ENCODE peak calls at places on chromosomes 13 and 19, in ten cellular contexts. One of them, this sample, is unnamed.

GRCh38 chr13:113121183-113121927 is 1.2 kb upstream of the F10 start:
- DNase-seq in K562: no peak
- DNase-seq in OCI-LY7: no peak
- DNase-seq in breast epithelium: no peak
- DNase-seq in right lobe of liver: peak; percentile 49
- DNase-seq in heart right ventricle: no peak
- DNase-seq in A549: no peak
- DNase-seq in astrocyte: no peak
- DNase-seq in uterus: no peak
- DNase-seq in body of pancreas: no peak
- DNase-seq in this sample: no peak

GRCh38 chr19:56639217-56639616 is 3.7 kb upstream of the SMIM17 start:
- DNase-seq in K562: no peak
- DNase-seq in OCI-LY7: peak; percentile 28
- DNase-seq in breast epithelium: no peak
- DNase-seq in right lobe of liver: no peak
- DNase-seq in heart right ventricle: no peak
- DNase-seq in A549: no peak
- DNase-seq in astrocyte: peak; percentile 3
- DNase-seq in uterus: no peak
- DNase-seq in body of pancreas: no peak
- DNase-seq in this sample: peak; percentile 45

GRCh38 chr13:79679334-79679733 is 198.4 kb downstream of the NDFIP2 start:
- DNase-seq in K562: peak; percentile 9
- DNase-seq in OCI-LY7: peak; percentile 59
- DNase-seq in breast epithelium: peak; percentile 30
- DNase-seq in right lobe of liver: peak; percentile 65
- DNase-seq in heart right ventricle: peak; percentile 44
- DNase-seq in A549: peak; percentile 3
- DNase-seq in astrocyte: peak; percentile 39
- DNase-seq in uterus: peak; percentile 58
- DNase-seq in body of pancreas: peak; percentile 85
- DNase-seq in this sample: peak; percentile 80

GRCh38 chr13:112764864-112765561 is 75.2 kb downstream of the ATP11A start:
- DNase-seq in K562: no peak
- DNase-seq in OCI-LY7: no peak
- DNase-seq in breast epithelium: no peak
- DNase-seq in right lobe of liver: no peak
- DNase-seq in heart right ventricle: no peak
- DNase-seq in A549: no peak
- DNase-seq in astrocyte: no peak
- DNase-seq in uterus: no peak
- DNase-seq in body of pancreas: no peak
- DNase-seq in this sample: no peak

GRCh38 chr13:41713405-41713804 is 247.5 kb downstream of the VWA8 start:
- DNase-seq in K562: no peak
- DNase-seq in OCI-LY7: no peak
- DNase-seq in breast epithelium: no peak
- DNase-seq in right lobe of liver: no peak
- DNase-seq in heart right ventricle: no peak
- DNase-seq in A549: no peak
- DNase-seq in astrocyte: no peak
- DNase-seq in uterus: no peak
- DNase-seq in body of pancreas: no peak
- DNase-seq in this sample: no peak

GRCh38 chr13:87274209-87274819 is 396.9 kb upstream of the SLITRK5 start:
- DNase-seq in K562: peak; percentile 3
- DNase-seq in OCI-LY7: peak; percentile 76
- DNase-seq in breast epithelium: no peak
- DNase-seq in right lobe of liver: peak; percentile 48
- DNase-seq in heart right ventricle: no peak
- DNase-seq in A549: no peak
- DNase-seq in astrocyte: peak; percentile 22
- DNase-seq in uterus: no peak
- DNase-seq in body of pancreas: peak; percentile 29
- DNase-seq in this sample: peak; percentile 60

GRCh38 chr13:41216160-41216559 is 21.8 kb upstream of the KBTBD7 start:
- DNase-seq in K562: no peak
- DNase-seq in OCI-LY7: no peak
- DNase-seq in breast epithelium: no peak
- DNase-seq in right lobe of liver: no peak
- DNase-seq in heart right ventricle: no peak
- DNase-seq in A549: no peak
- DNase-seq in astrocyte: peak; percentile 59
- DNase-seq in uterus: no peak
- DNase-seq in body of pancreas: no peak
- DNase-seq in this sample: no peak

GRCh38 chr13:49833402-49833801 is 40.9 kb upstream of the KPNA3 start:
- DNase-seq in K562: no peak
- DNase-seq in OCI-LY7: no peak
- DNase-seq in breast epithelium: no peak
- DNase-seq in right lobe of liver: no peak
- DNase-seq in heart right ventricle: no peak
- DNase-seq in A549: no peak
- DNase-seq in astrocyte: no peak
- DNase-seq in uterus: no peak
- DNase-seq in body of pancreas: no peak
- DNase-seq in this sample: no peak

GRCh38 chr13:99087954-99088491 is 110.2 kb upstream of the DOCK9 start:
- DNase-seq in K562: no peak
- DNase-seq in OCI-LY7: peak; percentile 35
- DNase-seq in breast epithelium: no peak
- DNase-seq in right lobe of liver: no peak
- DNase-seq in heart right ventricle: no peak
- DNase-seq in A549: peak; percentile 13
- DNase-seq in astrocyte: no peak
- DNase-seq in uterus: no peak
- DNase-seq in body of pancreas: peak; percentile 19
- DNase-seq in this sample: no peak

GRCh38 chr13:108594153-108594552 is 35.3 kb upstream of the MYO16 start:
- DNase-seq in K562: no peak
- DNase-seq in OCI-LY7: no peak
- DNase-seq in breast epithelium: no peak
- DNase-seq in right lobe of liver: no peak
- DNase-seq in heart right ventricle: no peak
- DNase-seq in A549: no peak
- DNase-seq in astrocyte: no peak
- DNase-seq in uterus: no peak
- DNase-seq in body of pancreas: no peak
- DNase-seq in this sample: no peak

GRCh38 chr19:50801107-50801506 is 10.9 kb downstream of the ACP4 start:
- DNase-seq in K562: no peak
- DNase-seq in OCI-LY7: no peak
- DNase-seq in breast epithelium: no peak
- DNase-seq in right lobe of liver: no peak
- DNase-seq in heart right ventricle: no peak
- DNase-seq in A549: no peak
- DNase-seq in astrocyte: no peak
- DNase-seq in uterus: no peak
- DNase-seq in body of pancreas: no peak
- DNase-seq in this sample: no peak

GRCh38 chr13:31595568-31595967 is 143.8 kb upstream of the RXFP2 start:
- DNase-seq in K562: no peak
- DNase-seq in OCI-LY7: no peak
- DNase-seq in breast epithelium: no peak
- DNase-seq in right lobe of liver: no peak
- DNase-seq in heart right ventricle: no peak
- DNase-seq in A549: no peak
- DNase-seq in astrocyte: no peak
- DNase-seq in uterus: no peak
- DNase-seq in body of pancreas: no peak
- DNase-seq in this sample: peak; percentile 61

GRCh38 chr19:47172666-47173455 is 42.2 kb downstream of the SAE1 start:
- DNase-seq in K562: no peak
- DNase-seq in OCI-LY7: no peak
- DNase-seq in breast epithelium: no peak
- DNase-seq in right lobe of liver: no peak
- DNase-seq in heart right ventricle: no peak
- DNase-seq in A549: no peak
- DNase-seq in astrocyte: no peak
- DNase-seq in uterus: no peak
- DNase-seq in body of pancreas: no peak
- DNase-seq in this sample: no peak

GRCh38 chr13:112247471-112248405 is 128.4 kb upstream of the SPACA7 start:
- DNase-seq in K562: no peak
- DNase-seq in OCI-LY7: no peak
- DNase-seq in breast epithelium: no peak
- DNase-seq in right lobe of liver: peak; percentile 84
- DNase-seq in heart right ventricle: no peak
- DNase-seq in A549: no peak
- DNase-seq in astrocyte: no peak
- DNase-seq in uterus: no peak
- DNase-seq in body of pancreas: no peak
- DNase-seq in this sample: no peak

GRCh38 chr13:101382086-101382485 is 34.2 kb downstream of the NALCN start:
- DNase-seq in K562: no peak
- DNase-seq in OCI-LY7: no peak
- DNase-seq in breast epithelium: no peak
- DNase-seq in right lobe of liver: no peak
- DNase-seq in heart right ventricle: no peak
- DNase-seq in A549: no peak
- DNase-seq in astrocyte: no peak
- DNase-seq in uterus: no peak
- DNase-seq in body of pancreas: no peak
- DNase-seq in this sample: no peak

GRCh38 chr19:43777163-43777700 is 3.5 kb downstream of the KCNN4 start:
- DNase-seq in K562: peak; percentile 79
- DNase-seq in OCI-LY7: peak; percentile 82
- DNase-seq in breast epithelium: no peak
- DNase-seq in right lobe of liver: no peak
- DNase-seq in heart right ventricle: no peak
- DNase-seq in A549: peak; percentile 57
- DNase-seq in astrocyte: peak; percentile 65
- DNase-seq in uterus: no peak
- DNase-seq in body of pancreas: no peak
- DNase-seq in this sample: peak; percentile 58

GRCh38 chr19:18167975-18168645 is 5.5 kb upstream of the IFI30 start:
- DNase-seq in K562: peak; percentile 84
- DNase-seq in OCI-LY7: peak; percentile 78
- DNase-seq in breast epithelium: no peak
- DNase-seq in right lobe of liver: no peak
- DNase-seq in heart right ventricle: peak; percentile 37
- DNase-seq in A549: peak; percentile 81
- DNase-seq in astrocyte: no peak
- DNase-seq in uterus: no peak
- DNase-seq in body of pancreas: peak; percentile 55
- DNase-seq in this sample: peak; percentile 49
- H3K4me3 ChIP-seq in K562: no peak overlapping the region
- H3K4me3 ChIP-seq in OCI-LY7: no peak overlapping the region
- H3K4me3 ChIP-seq in breast epithelium: no peak overlapping the region
- H3K4me3 ChIP-seq in right lobe of liver: no peak overlapping the region
- H3K4me3 ChIP-seq in heart right ventricle: no peak overlapping the region
- H3K4me3 ChIP-seq in A549: no peak overlapping the region
- H3K4me3 ChIP-seq in astrocyte: no peak overlapping the region
- H3K4me3 ChIP-seq in uterus: no peak overlapping the region
- H3K4me3 ChIP-seq in body of pancreas: no peak overlapping the region
- H3K4me3 ChIP-seq in this sample: no peak overlapping the region

DNA sequence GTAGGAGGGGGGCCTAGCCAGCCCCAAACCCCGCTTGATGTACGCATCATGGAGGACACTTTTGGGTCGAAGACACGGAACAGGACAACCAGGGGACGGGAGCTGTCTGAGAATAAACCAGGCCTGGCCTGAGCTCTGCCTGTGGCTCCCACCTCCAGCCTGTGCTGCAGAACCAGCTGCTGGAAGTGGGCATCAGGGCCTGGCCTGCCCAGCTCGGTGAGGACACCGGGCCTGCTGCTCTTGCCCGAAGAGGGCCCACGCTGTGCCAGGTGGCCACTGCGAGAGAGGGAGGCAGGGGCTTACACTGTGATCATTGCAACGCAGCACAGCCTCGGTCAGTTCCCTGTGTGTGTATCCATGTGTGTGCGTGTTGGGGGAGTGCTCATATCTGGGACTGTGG is 34.6 kb downstream of the CEBPG start:
- DNase-seq in K562: no peak
- DNase-seq in OCI-LY7: no peak
- DNase-seq in breast epithelium: no peak
- DNase-seq in right lobe of liver: peak; percentile 46
- DNase-seq in heart right ventricle: no peak
- DNase-seq in A549: no peak
- DNase-seq in astrocyte: no peak
- DNase-seq in uterus: no peak
- DNase-seq in body of pancreas: no peak
- DNase-seq in this sample: no peak
- H3K4me1 ChIP-seq in K562: peaks cover 28% of the 10 kb centered on the region
- H3K4me1 ChIP-seq in OCI-LY7: no peaks in the 10 kb centered on the region
- H3K4me1 ChIP-seq in breast epithelium: no peaks in the 10 kb centered on the region
- H3K4me1 ChIP-seq in right lobe of liver: peaks cover 36% of the 10 kb centered on the region
- H3K4me1 ChIP-seq in heart right ventricle: no peaks in the 10 kb centered on the region
- H3K4me1 ChIP-seq in A549: peaks cover 7% of the 10 kb centered on the region
- H3K4me1 ChIP-seq in astrocyte: no peaks in the 10 kb centered on the region
- H3K4me1 ChIP-seq in uterus: no peaks in the 10 kb centered on the region
- H3K4me1 ChIP-seq in body of pancreas: peaks cover 10% of the 10 kb centered on the region
- H3K4me1 ChIP-seq in this sample: no peaks in the 10 kb centered on the region

GRCh38 chr19:2977001-2977685 is at the start of gene TLE6:
- DNase-seq in K562: peak; percentile 99
- DNase-seq in OCI-LY7: peak; percentile 99
- DNase-seq in breast epithelium: peak; percentile 98
- DNase-seq in right lobe of liver: peak; percentile 98
- DNase-seq in heart right ventricle: peak; percentile 97
- DNase-seq in A549: peak; percentile 95
- DNase-seq in astrocyte: peak; percentile 79
- DNase-seq in uterus: peak; percentile 95
- DNase-seq in body of pancreas: peak; percentile 99
- DNase-seq in this sample: peak; percentile 95
- H3K4me3 ChIP-seq in K562: peak within 1 kb of the TSS; percentile 49
- H3K4me3 ChIP-seq in OCI-LY7: peak within 1 kb of the TSS; percentile 73
- H3K4me3 ChIP-seq in breast epithelium: peak within 1 kb of the TSS; percentile 50
- H3K4me3 ChIP-seq in right lobe of liver: peak within 1 kb of the TSS; percentile 49
- H3K4me3 ChIP-seq in heart right ventricle: peak within 1 kb of the TSS; percentile 42
- H3K4me3 ChIP-seq in A549: peak within 1 kb of the TSS; percentile 53
- H3K4me3 ChIP-seq in astrocyte: peak within 1 kb of the TSS; percentile 59
- H3K4me3 ChIP-seq in uterus: peak within 1 kb of the TSS; percentile 34
- H3K4me3 ChIP-seq in body of pancreas: peak within 1 kb of the TSS; percentile 15
- H3K4me3 ChIP-seq in this sample: peak within 1 kb of the TSS; percentile 43

DNA sequence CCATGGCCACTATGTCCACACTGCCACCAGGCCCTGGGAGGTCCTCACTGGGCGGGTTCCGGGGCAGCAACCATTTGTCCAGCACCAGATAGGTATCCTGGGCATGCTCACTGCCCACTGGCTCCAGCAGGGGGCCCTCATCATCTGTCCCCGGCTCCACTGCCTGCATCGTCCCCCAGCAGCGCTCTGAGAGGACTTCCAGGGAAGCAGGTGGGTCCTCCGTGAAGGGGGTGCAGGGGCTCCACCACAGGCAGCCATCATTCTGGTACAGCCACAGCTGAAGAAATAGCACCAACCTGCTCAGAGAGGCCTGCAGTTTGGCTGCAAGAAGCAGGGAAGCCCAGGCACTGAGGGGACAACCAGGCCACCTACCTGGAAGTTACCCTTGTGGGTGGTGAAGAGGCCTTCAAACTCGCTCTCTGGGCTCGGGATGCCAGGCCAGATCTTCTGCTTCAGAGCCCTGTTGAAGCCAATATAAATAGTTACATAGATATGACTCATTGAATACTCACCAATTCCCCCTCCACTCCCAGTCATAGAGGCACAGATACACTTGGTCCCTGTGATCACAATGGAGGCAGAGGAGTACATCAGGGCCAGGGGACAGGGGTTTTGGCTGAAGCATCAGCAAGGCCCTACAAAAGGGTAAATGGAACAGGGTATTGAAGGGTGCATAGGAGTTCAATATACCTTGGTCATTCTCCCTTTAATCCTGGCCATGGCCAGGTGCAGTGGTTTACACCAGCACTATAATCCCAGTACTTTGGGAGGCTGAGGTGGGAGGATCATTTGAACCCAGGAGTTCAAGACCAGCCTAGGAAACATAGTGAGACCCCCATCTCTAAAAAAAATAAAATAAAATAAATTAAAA is 4.1 kb downstream of the SWSAP1 start:
- DNase-seq in K562: peak; percentile 67
- DNase-seq in OCI-LY7: peak; percentile 48
- DNase-seq in breast epithelium: no peak
- DNase-seq in right lobe of liver: no peak
- DNase-seq in heart right ventricle: peak; percentile 56
- DNase-seq in A549: peak; percentile 62
- DNase-seq in astrocyte: peak; percentile 77
- DNase-seq in uterus: no peak
- DNase-seq in body of pancreas: peak; percentile 49
- DNase-seq in this sample: peak; percentile 64
- H3K4me1 ChIP-seq in K562: peaks cover 60% of the 10 kb centered on the region
- H3K4me1 ChIP-seq in OCI-LY7: peaks cover 62% of the 10 kb centered on the region
- H3K4me1 ChIP-seq in breast epithelium: peaks cover 6% of the 10 kb centered on the region
- H3K4me1 ChIP-seq in right lobe of liver: peaks cover 28% of the 10 kb centered on the region
- H3K4me1 ChIP-seq in heart right ventricle: peaks cover 40% of the 10 kb centered on the region
- H3K4me1 ChIP-seq in A549: peaks cover 52% of the 10 kb centered on the region
- H3K4me1 ChIP-seq in astrocyte: peaks cover 56% of the 10 kb centered on the region
- H3K4me1 ChIP-seq in uterus: peaks cover 23% of the 10 kb centered on the region
- H3K4me1 ChIP-seq in body of pancreas: peaks cover 63% of the 10 kb centered on the region
- H3K4me1 ChIP-seq in this sample: peaks cover 30% of the 10 kb centered on the region